ENCODE peak calls at places on chromosome 5, in five cellular contexts. Z is K562, P is HCT116, T is GM23338, U is fibroblast of lung. W is an unnamed sample.
A peak's percentile ranks its signal among the peaks of the same experiment; 100 is the strongest.

GRCh38 chr5:101989659-101990058 is 306.4 kb downstream of the SLCO4C1 start:
- DNase-seq in Z (no peak), P (no peak), T (no peak), U (no peak), W (no peak)

GRCh38 chr5:66515209-66515608 is 81.0 kb upstream of the MAST4 start:
- DNase-seq in Z (no peak), P (no peak), T (no peak), U (no peak), W (no peak)

GRCh38 chr5:3068401-3068800 is 316.9 kb upstream of the IRX2 start:
- DNase-seq in Z (no peak), P (no peak), T (no peak), U (no peak), W (no peak)

GRCh38 chr5:56569576-56569975 is 245.8 kb upstream of the MAP3K1 start:
- DNase-seq in Z (no peak), P (no peak), T (no peak), U (peak; percentile 39), W (no peak)

GRCh38 chr5:175681975-175682354 is 24.1 kb downstream of the HRH2 start:
- DNase-seq in Z (no peak), P (no peak), T (no peak), U (no peak), W (no peak)

GRCh38 chr5:95959964-95960801 is 1.5 kb downstream of the ELL2 start:
- DNase-seq in Z (no peak), P (no peak), T (no peak), U (peak; percentile 62), W (no peak)

GRCh38 chr5:137575847-137576246 is 76.7 kb upstream of the SPOCK1 start:
- DNase-seq in Z (no peak), P (no peak), T (no peak), U (no peak), W (no peak)

GRCh38 chr5:175809531-175810121 is 61.8 kb upstream of the CPLX2 start:
- DNase-seq in Z (no peak), P (peak; percentile 37), T (peak; percentile 53), U (peak; percentile 88), W (no peak)

GRCh38 chr5:55864606-55865541 is 13.7 kb downstream of the IL31RA start:
- DNase-seq in Z (no peak), P (no peak), T (no peak), U (peak; percentile 32), W (peak; percentile 25)

GRCh38 chr5:116068028-116068632 is 16.7 kb upstream of the COMMD10 start:
- DNase-seq in Z (peak; percentile 40), P (peak; percentile 78), T (peak; percentile 79), U (peak; percentile 82), W (peak; percentile 33)

DNA sequence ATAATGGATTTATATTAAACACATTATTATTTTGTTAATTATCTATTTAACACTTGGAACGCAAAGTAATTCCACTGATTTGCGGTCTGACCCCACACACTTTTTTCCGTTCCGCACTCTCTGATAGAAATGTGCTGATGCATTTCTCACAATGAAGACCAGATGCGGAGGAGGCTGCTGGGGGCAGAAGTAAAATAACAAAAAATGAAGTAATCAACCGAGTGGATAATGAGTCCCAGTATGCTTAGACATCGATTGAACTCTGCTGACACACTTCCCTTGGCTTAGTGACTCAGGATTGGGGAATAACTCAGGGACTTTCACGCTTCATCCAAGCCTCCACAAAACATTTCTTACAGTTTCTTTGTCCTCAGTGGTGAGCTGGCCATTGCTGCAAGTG is 201.1 kb downstream of the ADAMTS12 start:
- DNase-seq in Z (no peak), P (no peak), T (no peak), U (peak; percentile 64), W (no peak)
- H3K4me3 ChIP-seq in Z (no peak overlapping the region), P (no peak overlapping the region), T (no peak overlapping the region), U (no peak overlapping the region), W (no peak overlapping the region)

GRCh38 chr5:154940772-154941620 is at the start of gene MRPL22:
- DNase-seq in Z (peak; percentile 92), P (peak; percentile 87), T (peak; percentile 96), U (peak; percentile 95), W (peak; percentile 94)
- TF ChIP-seq CTCF in Z (no peak), P (no peak), T (no peak), U (no peak), W (no peak)

DNA sequence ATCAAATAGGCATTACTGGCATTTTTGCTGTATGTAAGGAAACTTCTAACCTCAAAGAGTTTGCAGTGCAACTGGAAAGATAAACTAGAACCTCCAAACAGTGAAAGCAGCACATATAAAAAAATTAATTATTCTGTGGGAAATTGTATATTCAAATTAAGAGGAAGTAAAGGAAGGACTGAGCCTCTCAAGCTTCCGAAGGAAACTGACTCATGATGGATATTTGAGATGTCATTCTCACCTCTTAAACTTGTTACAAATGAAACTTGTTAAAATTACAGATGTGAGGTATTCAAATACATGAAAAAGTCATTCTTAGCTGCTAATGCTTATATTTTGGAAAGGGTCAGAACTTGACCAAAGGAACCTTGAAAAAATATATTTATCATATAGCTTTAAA is 538.7 kb downstream of the PDE4D start:
- DNase-seq in Z (no peak), P (no peak), T (no peak), U (no peak), W (no peak)
- TF ChIP-seq EZH2 in Z (no peak), P (no peak), T (no peak), U (no peak), W (no peak)

GRCh38 chr5:123037104-123037418 is 536 bp upstream of the PPIC start:
- DNase-seq in Z (no peak), P (no peak), T (no peak), U (no peak), W (no peak)
- H3K4me3 ChIP-seq in Z (peak overlapping the region; percentile 55), P (peak overlapping the region; percentile 72), T (peak overlapping the region; percentile 85), U (peak overlapping the region; percentile 71), W (no peak overlapping the region)